ENCODE peak calls at places on chromosomes 2 and 18, in five cellular contexts. K is neuronal stem cell, I is H9, P is H1, A is mesenchymal stem cell. R is an unnamed sample.
A peak's percentile ranks its signal among the peaks of the same experiment; 100 is the strongest.

GRCh38 chr2:70923378-70924015 is 12.2 kb upstream of the ATP6V1B1 start:
- DNase-seq in K (no peak), I (peak; percentile 74), P (peak; percentile 69), A (no peak), R (peak; percentile 12)

GRCh38 chr2:126227250-126227649 is 428.7 kb upstream of the GYPC start:
- DNase-seq in K (no peak), I (no peak), P (no peak), A (no peak), R (no peak)

GRCh38 chr18:5298156-5298852 is 2.8 kb upstream of the ZBTB14 start:
- DNase-seq in K (no peak), I (no peak), P (no peak), A (no peak), R (no peak)

GRCh38 chr2:30821960-30822359 is 14.7 kb upstream of the CAPN13 start:
- DNase-seq in K (no peak), I (no peak), P (no peak), A (no peak), R (no peak)

GRCh38 chr18:22136395-22136794 is 33.0 kb upstream of the GATA6 start:
- DNase-seq in K (no peak), I (no peak), P (no peak), A (peak; percentile 41), R (no peak)

GRCh38 chr18:8806798-8807501 is 101.6 kb downstream of the MTCL1 start:
- DNase-seq in K (no peak), I (no peak), P (no peak), A (no peak), R (no peak)

GRCh38 chr2:217231212-217231611 is 371.3 kb upstream of the TNP1 start:
- DNase-seq in K (no peak), I (no peak), P (no peak), A (no peak), R (peak; percentile 40)

GRCh38 chr2:187003038-187003543 is 154.1 kb upstream of the ZSWIM2 start:
- DNase-seq in K (no peak), I (no peak), P (no peak), A (no peak), R (peak; percentile 63)

GRCh38 chr18:49183921-49184320 is 233.2 kb upstream of the SMAD7 start:
- DNase-seq in K (no peak), I (no peak), P (no peak), A (peak; percentile 26), R (no peak)

GRCh38 chr2:99643824-99644787 is 154.3 kb upstream of the REV1 start:
- DNase-seq in K (no peak), I (no peak), P (no peak), A (no peak), R (no peak)

GRCh38 chr2:196987654-196988364 is 61.3 kb upstream of the PGAP1 start:
- DNase-seq in K (no peak), I (no peak), P (no peak), A (peak; percentile 98), R (peak; percentile 82)

GRCh38 chr2:88396209-88396608 is 56.3 kb downstream of the FOXI3 start:
- DNase-seq in K (no peak), I (no peak), P (no peak), A (no peak), R (no peak)

GRCh38 chr18:25247725-25248124 is 104.2 kb downstream of the ZNF521 start:
- DNase-seq in K (no peak), I (no peak), P (no peak), A (peak; percentile 72), R (peak; percentile 47)

GRCh38 chr2:182649316-182649715 is 66.7 kb upstream of the DNAJC10 start:
- DNase-seq in K (peak; percentile 12), I (peak; percentile 60), P (no peak), A (peak; percentile 58), R (no peak)

GRCh38 chr2:238299803-238300202 is 11.4 kb upstream of the PER2 start:
- DNase-seq in K (no peak), I (peak; percentile 18), P (no peak), A (no peak), R (no peak)

GRCh38 chr2:37618326-37618725 is 53.1 kb downstream of the CDC42EP3 start:
- DNase-seq in K (no peak), I (no peak), P (no peak), A (no peak), R (no peak)

GRCh38 chr2:37617119-37617892 is 54.1 kb downstream of the CDC42EP3 start:
- DNase-seq in K (no peak), I (no peak), P (no peak), A (no peak), R (peak; percentile 28)

GRCh38 chr2:37615808-37616673 is 55.4 kb downstream of the CDC42EP3 start:
- DNase-seq in K (no peak), I (no peak), P (no peak), A (no peak), R (no peak)

GRCh38 chr2:37614061-37614802 is 57.2 kb downstream of the CDC42EP3 start:
- DNase-seq in K (no peak), I (no peak), P (no peak), A (peak; percentile 95), R (peak; percentile 63)

DNA sequence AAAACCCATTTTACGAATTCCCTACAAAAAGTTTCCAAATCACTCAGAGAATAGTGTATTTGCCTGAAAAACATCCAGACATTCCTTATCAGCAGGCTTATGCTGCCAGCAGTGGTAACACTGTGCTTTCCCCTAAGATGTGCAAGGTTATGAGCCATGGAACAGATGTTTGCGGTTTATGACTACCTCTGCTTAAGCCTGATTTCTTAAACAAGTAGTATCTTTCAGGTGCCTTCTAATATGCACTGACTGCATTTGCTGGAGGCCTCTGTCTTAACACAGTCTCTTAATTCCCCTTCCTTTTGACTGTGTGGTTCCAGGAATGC is 54.8 kb downstream of the CDC42EP3 start:
- DNase-seq in K (no peak), I (no peak), P (no peak), A (peak; percentile 58), R (peak; percentile 84)
- H2BK12ac ChIP-seq in K (no peak overlapping the region), I (no peak overlapping the region), P (no peak overlapping the region), A (no peak overlapping the region), R (no peak overlapping the region)

GRCh38 chr2:174924061-174924693 is 81.0 kb downstream of the CHN1 start:
- DNase-seq in K (no peak), I (no peak), P (no peak), A (no peak), R (no peak)

GRCh38 chr2:174919886-174920595 is 85.1 kb downstream of the CHN1 start:
- DNase-seq in K (no peak), I (no peak), P (no peak), A (peak; percentile 58), R (no peak)

GRCh38 chr2:174929786-174930185 is 75.4 kb downstream of the CHN1 start:
- DNase-seq in K (no peak), I (no peak), P (no peak), A (no peak), R (peak; percentile 41)

DNA sequence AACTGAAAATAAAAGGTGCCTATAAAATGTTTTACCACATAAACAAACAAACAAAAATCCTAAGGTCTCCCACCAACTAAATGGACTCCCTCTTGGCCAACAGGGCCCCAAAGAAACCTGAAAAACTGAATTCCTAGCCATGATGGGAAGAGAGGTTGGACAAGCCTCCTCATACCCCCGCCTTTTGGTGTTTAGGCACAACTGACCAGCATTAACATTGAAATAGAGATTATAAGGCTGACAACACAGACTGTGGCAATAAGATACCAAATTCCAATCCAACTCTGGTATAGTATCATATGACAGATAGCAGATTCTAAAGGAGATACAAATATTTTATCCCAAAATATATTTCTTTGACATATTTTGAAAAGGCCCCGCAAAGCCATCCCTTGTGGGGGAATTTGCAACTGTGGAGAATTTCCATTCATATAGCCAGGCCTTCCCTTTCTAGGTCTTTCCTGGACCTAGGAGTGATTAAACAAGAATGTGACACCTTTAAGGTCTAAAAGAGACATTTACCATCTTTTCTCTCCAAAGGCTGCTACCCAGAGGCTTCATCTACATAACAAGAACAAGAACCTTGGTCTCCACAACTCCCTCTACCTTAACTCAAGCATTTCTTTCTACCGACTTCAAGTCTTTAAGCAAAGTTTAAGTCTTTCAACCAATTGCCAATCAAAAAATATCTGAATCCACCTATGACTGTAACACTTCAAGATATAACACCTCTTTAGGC is 80.0 kb downstream of the CHN1 start:
- DNase-seq in K (no peak), I (no peak), P (no peak), A (no peak), R (peak; percentile 84)
- H2BK120ac ChIP-seq in K (no peak overlapping the region), I (no peak overlapping the region), P (peak overlapping the region; percentile 99), A (no peak overlapping the region), R (no peak overlapping the region)

GRCh38 chr2:222239945-222240675 is 58.7 kb downstream of the PAX3 start:
- DNase-seq in K (peak; percentile 51), I (peak; percentile 43), P (no peak), A (no peak), R (no peak)

GRCh38 chr2:222241054-222241453 is 57.7 kb downstream of the PAX3 start:
- DNase-seq in K (no peak), I (no peak), P (no peak), A (no peak), R (no peak)

GRCh38 chr2:222240676-222241049 is 58.1 kb downstream of the PAX3 start:
- DNase-seq in K (no peak), I (no peak), P (no peak), A (no peak), R (no peak)

GRCh38 chr2:222242532-222242931 is 56.3 kb downstream of the PAX3 start:
- DNase-seq in K (no peak), I (no peak), P (no peak), A (no peak), R (no peak)

DNA sequence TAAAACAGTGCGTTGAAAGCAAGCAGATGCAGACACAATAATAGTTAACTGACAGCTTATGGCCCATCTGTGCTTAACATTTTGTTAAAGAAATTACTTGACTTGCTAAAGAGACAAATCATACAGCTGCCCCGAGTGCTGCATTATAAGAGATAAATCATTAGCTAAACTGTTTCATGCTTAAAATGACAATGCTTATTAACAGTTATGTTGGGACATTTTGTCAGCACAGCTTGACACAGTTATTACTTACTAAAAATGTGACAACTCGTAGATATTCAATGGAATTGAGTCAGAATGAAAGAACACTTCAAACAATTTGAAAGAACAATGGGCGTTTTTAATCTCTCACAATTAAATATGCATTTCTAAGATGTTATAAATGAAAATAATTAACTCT is 57.3 kb downstream of the PAX3 start:
- DNase-seq in K (no peak), I (no peak), P (no peak), A (no peak), R (no peak)
- H2BK12ac ChIP-seq in K (no peak overlapping the region), I (no peak overlapping the region), P (no peak overlapping the region), A (no peak overlapping the region), R (no peak overlapping the region)

GRCh38 chr2:191039616-191040015 is 25.6 kb upstream of the STAT1 start:
- DNase-seq in K (no peak), I (no peak), P (no peak), A (no peak), R (no peak)

GRCh38 chr2:191037351-191037750 is 23.4 kb upstream of the STAT1 start:
- DNase-seq in K (no peak), I (no peak), P (no peak), A (no peak), R (no peak)

GRCh38 chr2:191036365-191036764 is 22.4 kb upstream of the STAT1 start:
- DNase-seq in K (no peak), I (no peak), P (no peak), A (no peak), R (no peak)

GRCh38 chr2:191038241-191038725 is 24.3 kb upstream of the STAT1 start:
- DNase-seq in K (no peak), I (no peak), P (no peak), A (peak; percentile 59), R (no peak)

DNA sequence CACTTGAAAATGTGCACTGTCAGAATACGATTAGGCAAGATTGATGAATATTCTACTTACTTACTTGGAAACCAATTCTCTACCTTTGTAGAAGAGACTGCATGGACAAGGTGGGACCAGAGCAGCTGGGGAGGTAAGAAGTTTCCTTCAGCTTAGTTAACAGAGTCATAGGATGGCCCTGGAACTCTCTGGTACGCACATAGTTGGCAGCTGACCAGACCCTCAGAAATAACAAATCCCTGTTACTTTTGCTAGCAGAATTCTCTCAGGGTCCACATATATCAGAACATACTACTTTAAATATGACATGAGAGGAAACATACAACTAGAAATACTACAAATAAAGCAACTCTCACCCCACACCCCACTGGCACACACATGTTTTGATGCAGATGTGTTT is 24.8 kb upstream of the STAT1 start:
- DNase-seq in K (no peak), I (no peak), P (no peak), A (no peak), R (no peak)
- H2BK120ac ChIP-seq in K (no peak overlapping the region), I (no peak overlapping the region), P (no peak overlapping the region), A (no peak overlapping the region), R (no peak overlapping the region)

R was measured in trophoblast cell.